ENCODE peak calls at places on chromosome X, in four cellular contexts. P is AG09309; R is stimulated activated CD8-positive, alpha-beta memory T cell treated with anti-CD3 and anti-CD28 coated beads, Interleukin-15, amount 100 ng/mL, for 24 hours; E is thoracic aorta. Y is an unnamed sample.

GRCh38 chrX:136200466-136200865 is 50.7 kb downstream of the MAP7D3 start:
- DNase-seq in P (no peak), R (no peak), E (no peak), Y (peak; percentile 38)

GRCh38 chrX:18574591-18574990 is 97.3 kb downstream of the RS1 start:
- DNase-seq in P (peak; percentile 21), R (no peak), E (no peak), Y (peak; percentile 67)

GRCh38 chrX:41481264-41482109 is 34.3 kb downstream of the NYX start:
- DNase-seq in P (no peak), R (no peak), E (no peak), Y (peak; percentile 5)

GRCh38 chrX:2538016-2538415 is 37.2 kb upstream of the DHRSX start:
- DNase-seq in P (no peak), R (no peak), E (no peak), Y (peak; percentile 5)

GRCh38 chrX:139725720-139726119 is 17.8 kb upstream of the MCF2 start:
- DNase-seq in P (no peak), R (no peak), E (no peak), Y (no peak)

GRCh38 chrX:130264573-130264972 is 4.1 kb downstream of the ZNF280C start:
- DNase-seq in P (no peak), R (no peak), E (no peak), Y (peak; percentile 23)

GRCh38 chrX:72477787-72478186 is 94.9 kb downstream of the HDAC8 start:
- DNase-seq in P (no peak), R (no peak), E (no peak), Y (no peak)

GRCh38 chrX:134603806-134604700 is 54.2 kb downstream of the PLAC1 start:
- DNase-seq in P (peak; percentile 84), R (no peak), E (no peak), Y (peak; percentile 95)

GRCh38 chrX:151713859-151714258 is 2.0 kb upstream of the FATE1 start:
- DNase-seq in P (no peak), R (no peak), E (no peak), Y (peak; percentile 5)

GRCh38 chrX:30308263-30309138 is 689 bp downstream of the NR0B1 start:
- DNase-seq in P (no peak), R (no peak), E (no peak), Y (no peak)